ENCODE peak calls at places on chromosomes 5 and 9, in seven cellular contexts. M, L, F, Q, K, J and Z are unnamed samples.
A peak's percentile ranks its signal among the peaks of the same experiment; 100 is the strongest.

GRCh38 chr9:7185612-7186011 is 427.8 kb downstream of the KDM4C start:
- DNase-seq in M (no peak), L (peak; percentile 57), F (no peak), Q (peak; percentile 7), K (no peak), J (peak; percentile 74), Z (no peak)

GRCh38 chr9:31542384-31543055 is 841.9 kb upstream of the ACO1 start:
- DNase-seq in M (peak; percentile 5), L (peak; percentile 29), F (no peak), Q (peak; percentile 7), K (peak; percentile 13), J (no peak), Z (no peak)

GRCh38 chr9:70411930-70412677 is 2.4 kb downstream of the KLF9 start:
- DNase-seq in M (peak; percentile 57), L (peak; percentile 69), F (no peak), Q (no peak), K (peak; percentile 88), J (peak; percentile 27), Z (no peak)

GRCh38 chr9:132350861-132351315 is 3.9 kb downstream of the SETX start:
- DNase-seq in M (no peak), L (peak; percentile 52), F (no peak), Q (no peak), K (no peak), J (no peak), Z (no peak)

GRCh38 chr5:15366676-15367391 is 133.1 kb upstream of the FBXL7 start:
- DNase-seq in M (no peak), L (peak; percentile 91), F (no peak), Q (no peak), K (no peak), J (no peak), Z (no peak)

GRCh38 chr5:6914336-6914735 is 201.1 kb downstream of the TENT4A start:
- DNase-seq in M (no peak), L (no peak), F (no peak), Q (no peak), K (no peak), J (no peak), Z (no peak)

GRCh38 chr5:134113908-134114875 is at the start of gene TCF7:
- DNase-seq in M (peak; percentile 99), L (peak; percentile 59), F (no peak), Q (no peak), K (peak; percentile 86), J (peak; percentile 50), Z (no peak)

GRCh38 chr5:90813392-90813791 is 254.8 kb downstream of the ADGRV1 start:
- DNase-seq in M (no peak), L (no peak), F (no peak), Q (no peak), K (no peak), J (no peak), Z (no peak)

GRCh38 chr9:114214181-114214580 is 58.8 kb downstream of the COL27A1 start:
- DNase-seq in M (no peak), L (peak; percentile 41), F (no peak), Q (no peak), K (no peak), J (no peak), Z (no peak)

GRCh38 chr5:79418276-79418675 is 95.7 kb downstream of the HOMER1 start:
- DNase-seq in M (no peak), L (no peak), F (no peak), Q (no peak), K (no peak), J (peak; percentile 16), Z (no peak)

GRCh38 chr5:148561712-148562365 is 92.5 kb downstream of the HTR4 start:
- DNase-seq in M (no peak), L (no peak), F (no peak), Q (no peak), K (peak; percentile 18), J (no peak), Z (no peak)

GRCh38 chr5:167777746-167778145 is 513.7 kb upstream of the WWC1 start:
- DNase-seq in M (no peak), L (no peak), F (no peak), Q (no peak), K (no peak), J (no peak), Z (no peak)

GRCh38 chr9:36401179-36401740 is 1.2 kb upstream of the RNF38 start:
- DNase-seq in M (peak; percentile 94), L (peak; percentile 82), F (peak; percentile 93), Q (peak; percentile 54), K (peak; percentile 79), J (peak; percentile 44), Z (no peak)

GRCh38 chr5:148682283-148683026 is 28.1 kb upstream of the HTR4 start:
- DNase-seq in M (no peak), L (no peak), F (no peak), Q (no peak), K (peak; percentile 13), J (no peak), Z (no peak)

GRCh38 chr9:38622961-38623360 is 2.6 kb upstream of the ANKRD18A start:
- DNase-seq in M (no peak), L (no peak), F (no peak), Q (no peak), K (no peak), J (no peak), Z (no peak)

GRCh38 chr5:136174021-136174659 is 18.8 kb downstream of the SMIM32 start:
- DNase-seq in M (peak; percentile 48), L (peak; percentile 57), F (no peak), Q (peak; percentile 47), K (no peak), J (peak; percentile 15), Z (no peak)

GRCh38 chr5:145495741-145496140 is 339.4 kb downstream of the PRELID2 start:
- DNase-seq in M (no peak), L (peak; percentile 91), F (no peak), Q (peak; percentile 77), K (no peak), J (peak; percentile 89), Z (no peak)

DNA sequence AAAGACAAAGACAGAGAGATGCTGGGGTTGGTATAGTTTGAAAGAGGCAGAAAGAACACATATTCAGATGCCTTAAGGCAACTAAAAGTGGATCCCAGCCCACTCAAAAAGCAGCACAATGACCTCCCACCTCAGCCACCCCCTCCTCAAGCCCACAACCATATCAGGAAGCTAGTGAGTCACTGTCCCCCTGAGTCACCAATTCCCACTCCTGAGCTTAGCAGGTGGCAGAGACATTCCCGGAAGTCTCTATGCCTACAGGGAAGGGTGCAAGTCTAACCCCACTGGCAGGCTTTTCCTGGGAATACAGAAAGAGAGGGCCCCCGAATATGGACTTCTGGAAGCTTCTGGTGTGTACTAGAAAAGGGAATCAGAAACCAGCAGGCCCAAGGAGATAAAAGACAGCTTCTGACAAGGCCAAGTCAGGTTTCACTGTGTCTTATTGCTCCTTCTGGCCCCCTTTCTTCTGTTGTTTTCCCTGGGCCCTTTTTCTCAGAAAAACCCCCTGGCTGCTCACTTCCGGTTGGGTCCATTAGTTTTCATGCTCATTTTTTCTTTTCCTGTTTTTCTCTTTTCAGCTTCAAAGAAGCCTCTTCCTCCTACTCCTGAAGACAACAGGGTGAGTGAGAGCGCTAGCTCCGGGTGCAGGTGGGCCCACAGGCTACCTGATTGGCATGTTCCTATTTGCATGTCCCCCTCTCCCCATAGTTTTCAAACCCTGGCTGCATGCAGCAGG is 36.8 kb downstream of the ITK start:
- DNase-seq in M (no peak), L (no peak), F (no peak), Q (no peak), K (no peak), J (no peak), Z (no peak)
- H3K4me1 ChIP-seq in M (no peaks in the 10 kb centered on the region), L (no peaks in the 10 kb centered on the region), F (no peaks in the 10 kb centered on the region), Q (no peaks in the 10 kb centered on the region), K (no peaks in the 10 kb centered on the region), J (no peaks in the 10 kb centered on the region), Z (no peaks in the 10 kb centered on the region)

GRCh38 chr9:130624154-130624553 is 40.2 kb upstream of the PRDM12 start:
- DNase-seq in M (no peak), L (no peak), F (no peak), Q (no peak), K (no peak), J (no peak), Z (no peak)

GRCh38 chr9:130626249-130626982 is 38.0 kb upstream of the PRDM12 start:
- DNase-seq in M (no peak), L (no peak), F (no peak), Q (no peak), K (no peak), J (no peak), Z (no peak)

GRCh38 chr9:130627051-130627450 is 37.3 kb upstream of the PRDM12 start:
- DNase-seq in M (no peak), L (no peak), F (no peak), Q (no peak), K (no peak), J (no peak), Z (no peak)

GRCh38 chr9:130627896-130628792 is 36.2 kb upstream of the PRDM12 start:
- DNase-seq in M (no peak), L (no peak), F (no peak), Q (no peak), K (no peak), J (no peak), Z (no peak)

DNA sequence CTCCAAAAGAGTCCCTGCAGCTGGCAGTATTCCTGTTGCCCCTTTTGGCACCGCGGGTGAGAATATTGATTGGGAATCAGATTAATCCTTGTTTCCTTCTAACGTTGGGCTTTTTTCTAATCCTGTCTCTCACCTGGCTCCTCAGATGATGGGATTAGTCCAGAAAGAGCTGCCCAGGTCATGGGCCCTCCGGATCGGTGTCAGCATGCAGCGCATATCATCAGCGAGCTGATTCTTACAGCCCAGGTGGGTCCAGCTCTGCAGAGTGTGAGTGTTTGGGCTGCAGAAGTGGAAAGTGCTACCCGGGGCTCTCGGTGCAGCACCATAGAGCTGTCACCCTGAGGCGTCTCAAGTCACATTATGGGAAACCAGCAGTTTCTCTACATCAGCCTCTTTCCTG is 40.9 kb upstream of the PRDM12 start:
- DNase-seq in M (no peak), L (no peak), F (no peak), Q (no peak), K (no peak), J (no peak), Z (no peak)
- H3K36me3 ChIP-seq in M (peaks cover 79% of the 10 kb centered on the region), L (peaks cover 25% of the 10 kb centered on the region), F (peaks cover 97% of the 10 kb centered on the region), Q (peaks cover 6% of the 10 kb centered on the region), K (no peaks in the 10 kb centered on the region), J (peaks cover 62% of the 10 kb centered on the region), Z (peaks cover 5% of the 10 kb centered on the region)

DNA sequence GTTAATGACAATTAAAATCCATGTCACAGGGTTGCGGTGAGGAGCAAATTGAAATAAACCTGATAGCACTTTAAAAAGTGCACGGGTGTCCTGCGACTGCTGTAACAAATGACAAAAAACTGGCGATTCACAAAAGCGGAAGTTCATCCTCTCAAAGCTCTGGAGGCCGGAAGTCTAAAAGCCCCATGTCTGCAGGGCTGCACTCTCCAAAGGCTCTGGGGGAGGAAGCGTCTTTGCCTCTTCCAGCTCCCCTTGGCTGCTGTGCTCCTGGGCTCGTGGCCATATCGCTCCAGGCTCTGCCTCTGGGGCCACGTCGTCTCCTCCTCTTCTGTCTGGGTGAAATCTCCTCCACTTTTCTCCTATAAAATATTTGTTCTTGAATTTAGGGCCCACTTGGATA is 273.9 kb upstream of the IRX2 start:
- DNase-seq in M (no peak), L (no peak), F (no peak), Q (no peak), K (no peak), J (no peak), Z (peak; percentile 16)
- TF ChIP-seq POLR2AphosphoS5 in M (no peak), L (no peak), F (no peak), Q (no peak), K (no peak), J (no peak), Z (no peak)

DNA sequence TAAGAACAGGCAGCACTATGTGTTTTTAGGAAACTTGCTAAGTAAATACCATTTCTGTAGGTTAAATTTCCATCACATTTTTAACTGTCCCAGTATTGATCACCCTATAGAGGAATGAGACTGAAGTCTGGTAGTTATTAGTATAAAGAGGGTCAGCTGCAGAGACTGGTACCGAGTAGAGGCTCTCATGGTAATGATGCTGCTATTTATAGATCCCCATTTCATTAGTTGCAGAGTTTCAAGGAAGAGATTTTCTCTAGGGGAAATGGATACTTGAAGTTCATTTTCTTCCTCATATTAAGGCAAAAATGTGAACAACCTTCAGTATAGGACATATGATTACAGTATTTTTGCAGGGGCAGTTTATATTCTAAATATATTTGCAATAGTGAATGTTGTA is 14.5 kb downstream of the PBX3 start:
- DNase-seq in M (no peak), L (no peak), F (no peak), Q (no peak), K (no peak), J (no peak), Z (no peak)
- H3K4me1 ChIP-seq in M (peaks cover 33% of the 10 kb centered on the region), L (peaks cover 13% of the 10 kb centered on the region), F (peaks cover 31% of the 10 kb centered on the region), Q (peaks cover 13% of the 10 kb centered on the region), K (peaks cover 14% of the 10 kb centered on the region), J (no peaks in the 10 kb centered on the region), Z (peaks cover 63% of the 10 kb centered on the region)